ENCODE peak calls at places on chromosomes 16 and 17, in four cellular contexts. One of them, this sample, is unnamed.

GRCh38 chr16:595942-596735 is 6.3 kb downstream of the RAB40C start:
- DNase-seq in RWPE1: no peak
- DNase-seq in activated T-helper 1 cell treated with anti-CD3 and anti-CD28 coated beads, Interleukin-2, amount 50 U/mL, for 16 hours: no peak
- DNase-seq in HFFc6: no peak
- DNase-seq in this sample: peak

GRCh38 chr17:34393401-34393800 is 30.4 kb upstream of the CCL1 start:
- DNase-seq in RWPE1: no peak
- DNase-seq in activated T-helper 1 cell treated with anti-CD3 and anti-CD28 coated beads, Interleukin-2, amount 50 U/mL, for 16 hours: no peak
- DNase-seq in HFFc6: no peak
- DNase-seq in this sample: no peak

GRCh38 chr17:75615301-75615700 is 17.9 kb upstream of the SMIM5 start:
- DNase-seq in RWPE1: no peak
- DNase-seq in activated T-helper 1 cell treated with anti-CD3 and anti-CD28 coated beads, Interleukin-2, amount 50 U/mL, for 16 hours: no peak
- DNase-seq in HFFc6: no peak
- DNase-seq in this sample: no peak

GRCh38 chr16:84842516-84843148 is 22.8 kb downstream of the CRISPLD2 start:
- DNase-seq in RWPE1: no peak
- DNase-seq in activated T-helper 1 cell treated with anti-CD3 and anti-CD28 coated beads, Interleukin-2, amount 50 U/mL, for 16 hours: no peak
- DNase-seq in HFFc6: no peak
- DNase-seq in this sample: no peak

GRCh38 chr16:88327566-88328312 is 55.0 kb upstream of the ZNF469 start:
- DNase-seq in RWPE1: no peak
- DNase-seq in activated T-helper 1 cell treated with anti-CD3 and anti-CD28 coated beads, Interleukin-2, amount 50 U/mL, for 16 hours: no peak
- DNase-seq in HFFc6: no peak
- DNase-seq in this sample: no peak

GRCh38 chr17:30550512-30551273 is 73.5 kb downstream of the GOSR1 start:
- DNase-seq in RWPE1: peak
- DNase-seq in activated T-helper 1 cell treated with anti-CD3 and anti-CD28 coated beads, Interleukin-2, amount 50 U/mL, for 16 hours: no peak
- DNase-seq in HFFc6: peak
- DNase-seq in this sample: no peak

GRCh38 chr17:57747221-57748017 is 2.3 kb upstream of the CCDC182 start:
- DNase-seq in RWPE1: peak
- DNase-seq in activated T-helper 1 cell treated with anti-CD3 and anti-CD28 coated beads, Interleukin-2, amount 50 U/mL, for 16 hours: peak
- DNase-seq in HFFc6: peak
- DNase-seq in this sample: peak

GRCh38 chr17:7444682-7445010 is 215 bp upstream of the CHRNB1 start:
- DNase-seq in RWPE1: no peak
- DNase-seq in activated T-helper 1 cell treated with anti-CD3 and anti-CD28 coated beads, Interleukin-2, amount 50 U/mL, for 16 hours: no peak
- DNase-seq in HFFc6: no peak
- DNase-seq in this sample: no peak

GRCh38 chr16:7919782-7920181 is 587.1 kb downstream of the RBFOX1 start:
- DNase-seq in RWPE1: no peak
- DNase-seq in activated T-helper 1 cell treated with anti-CD3 and anti-CD28 coated beads, Interleukin-2, amount 50 U/mL, for 16 hours: no peak
- DNase-seq in HFFc6: no peak
- DNase-seq in this sample: no peak

GRCh38 chr17:74859439-74860228 is at the start of gene GRIN2C:
- DNase-seq in RWPE1: no peak
- DNase-seq in activated T-helper 1 cell treated with anti-CD3 and anti-CD28 coated beads, Interleukin-2, amount 50 U/mL, for 16 hours: peak
- DNase-seq in HFFc6: no peak
- DNase-seq in this sample: peak

GRCh38 chr16:28504707-28505404 is 1.8 kb downstream of the IL27 start:
- DNase-seq in RWPE1: peak
- DNase-seq in activated T-helper 1 cell treated with anti-CD3 and anti-CD28 coated beads, Interleukin-2, amount 50 U/mL, for 16 hours: no peak
- DNase-seq in HFFc6: no peak
- DNase-seq in this sample: no peak

GRCh38 chr16:67541391-67542263 is 13.0 kb downstream of the RIPOR1 start:
- DNase-seq in RWPE1: peak
- DNase-seq in activated T-helper 1 cell treated with anti-CD3 and anti-CD28 coated beads, Interleukin-2, amount 50 U/mL, for 16 hours: no peak
- DNase-seq in HFFc6: peak
- DNase-seq in this sample: no peak

GRCh38 chr16:85081765-85082164 is 30.5 kb downstream of the CIBAR2 start:
- DNase-seq in RWPE1: no peak
- DNase-seq in activated T-helper 1 cell treated with anti-CD3 and anti-CD28 coated beads, Interleukin-2, amount 50 U/mL, for 16 hours: no peak
- DNase-seq in HFFc6: no peak
- DNase-seq in this sample: no peak

GRCh38 chr17:45368661-45369060 is 51.8 kb upstream of the MAP3K14 start:
- DNase-seq in RWPE1: no peak
- DNase-seq in activated T-helper 1 cell treated with anti-CD3 and anti-CD28 coated beads, Interleukin-2, amount 50 U/mL, for 16 hours: no peak
- DNase-seq in HFFc6: peak
- DNase-seq in this sample: no peak

GRCh38 chr17:77686903-77687302 is 271.6 kb upstream of the TNRC6C start:
- DNase-seq in RWPE1: no peak
- DNase-seq in activated T-helper 1 cell treated with anti-CD3 and anti-CD28 coated beads, Interleukin-2, amount 50 U/mL, for 16 hours: no peak
- DNase-seq in HFFc6: no peak
- DNase-seq in this sample: no peak

GRCh38 chr17:8726951-8727555 is 17.6 kb downstream of the CCDC42 start:
- DNase-seq in RWPE1: no peak
- DNase-seq in activated T-helper 1 cell treated with anti-CD3 and anti-CD28 coated beads, Interleukin-2, amount 50 U/mL, for 16 hours: no peak
- DNase-seq in HFFc6: no peak
- DNase-seq in this sample: no peak

GRCh38 chr16:48384305-48384981 is 770 bp downstream of the SIAH1 start:
- DNase-seq in RWPE1: peak
- DNase-seq in activated T-helper 1 cell treated with anti-CD3 and anti-CD28 coated beads, Interleukin-2, amount 50 U/mL, for 16 hours: peak
- DNase-seq in HFFc6: no peak
- DNase-seq in this sample: peak

This sample was measured in cerebellum.